ENCODE peak calls at places on chromosomes 13 and 19, in ten cellular contexts. W is HL-60; X is stomach; R is adrenal gland; H is CD4-positive, alpha-beta memory T cell; D is heart right ventricle; G is fibroblast of lung; I is RWPE1; Q is SJCRH30; P is thoracic aorta. Z is an unnamed sample.

GRCh38 chr19:14105680-14106079 is 11.9 kb downstream of the PRKACA start:
- DNase-seq in W (no peak), X (no peak), R (no peak), H (no peak), D (no peak), G (no peak), I (no peak), Q (no peak), P (no peak), Z (no peak)

GRCh38 chr13:110346661-110347067 is 39.6 kb downstream of the COL4A2 start:
- DNase-seq in W (no peak), X (no peak), R (no peak), H (no peak), D (no peak), G (no peak), I (peak), Q (no peak), P (no peak), Z (no peak)

GRCh38 chr19:46731584-46731983 is 14.3 kb upstream of the FKRP start:
- DNase-seq in W (no peak), X (no peak), R (no peak), H (no peak), D (no peak), G (no peak), I (no peak), Q (no peak), P (no peak), Z (no peak)

GRCh38 chr13:74128171-74128767 is 5.9 kb downstream of the KLF12 start:
- DNase-seq in W (no peak), X (no peak), R (no peak), H (no peak), D (no peak), G (no peak), I (no peak), Q (no peak), P (no peak), Z (no peak)

GRCh38 chr19:38917921-38918491 is 6.0 kb upstream of the CCER2 start:
- DNase-seq in W (no peak), X (no peak), R (peak), H (no peak), D (no peak), G (no peak), I (peak), Q (peak), P (no peak), Z (no peak)

GRCh38 chr19:49683814-49684250 is 5.6 kb upstream of the ADM5 start:
- DNase-seq in W (no peak), X (no peak), R (no peak), H (peak), D (no peak), G (no peak), I (no peak), Q (no peak), P (no peak), Z (no peak)

GRCh38 chr19:50155520-50156109 is 7.5 kb downstream of the IZUMO2 start:
- DNase-seq in W (no peak), X (no peak), R (no peak), H (no peak), D (no peak), G (no peak), I (no peak), Q (no peak), P (no peak), Z (no peak)

GRCh38 chr19:19937403-19937802 is 36.7 kb downstream of the ZNF93 start:
- DNase-seq in W (no peak), X (no peak), R (no peak), H (no peak), D (no peak), G (no peak), I (no peak), Q (no peak), P (no peak), Z (no peak)

GRCh38 chr19:40284501-40285352 is at the start of gene AKT2:
- DNase-seq in W (no peak), X (no peak), R (no peak), H (peak), D (peak), G (peak), I (no peak), Q (peak), P (no peak), Z (peak)

GRCh38 chr19:11652492-11652891 is 55.2 kb downstream of the ZNF627 start:
- DNase-seq in W (no peak), X (no peak), R (no peak), H (no peak), D (no peak), G (no peak), I (no peak), Q (no peak), P (no peak), Z (no peak)

GRCh38 chr19:12611361-12611699 is 610 bp downstream of the ZNF791 start:
- DNase-seq in W (no peak), X (peak), R (peak), H (no peak), D (peak), G (peak), I (peak), Q (peak), P (peak), Z (peak)

GRCh38 chr13:99071211-99071610 is 93.3 kb upstream of the DOCK9 start:
- DNase-seq in W (no peak), X (no peak), R (peak), H (no peak), D (no peak), G (no peak), I (no peak), Q (no peak), P (no peak), Z (no peak)

DNA sequence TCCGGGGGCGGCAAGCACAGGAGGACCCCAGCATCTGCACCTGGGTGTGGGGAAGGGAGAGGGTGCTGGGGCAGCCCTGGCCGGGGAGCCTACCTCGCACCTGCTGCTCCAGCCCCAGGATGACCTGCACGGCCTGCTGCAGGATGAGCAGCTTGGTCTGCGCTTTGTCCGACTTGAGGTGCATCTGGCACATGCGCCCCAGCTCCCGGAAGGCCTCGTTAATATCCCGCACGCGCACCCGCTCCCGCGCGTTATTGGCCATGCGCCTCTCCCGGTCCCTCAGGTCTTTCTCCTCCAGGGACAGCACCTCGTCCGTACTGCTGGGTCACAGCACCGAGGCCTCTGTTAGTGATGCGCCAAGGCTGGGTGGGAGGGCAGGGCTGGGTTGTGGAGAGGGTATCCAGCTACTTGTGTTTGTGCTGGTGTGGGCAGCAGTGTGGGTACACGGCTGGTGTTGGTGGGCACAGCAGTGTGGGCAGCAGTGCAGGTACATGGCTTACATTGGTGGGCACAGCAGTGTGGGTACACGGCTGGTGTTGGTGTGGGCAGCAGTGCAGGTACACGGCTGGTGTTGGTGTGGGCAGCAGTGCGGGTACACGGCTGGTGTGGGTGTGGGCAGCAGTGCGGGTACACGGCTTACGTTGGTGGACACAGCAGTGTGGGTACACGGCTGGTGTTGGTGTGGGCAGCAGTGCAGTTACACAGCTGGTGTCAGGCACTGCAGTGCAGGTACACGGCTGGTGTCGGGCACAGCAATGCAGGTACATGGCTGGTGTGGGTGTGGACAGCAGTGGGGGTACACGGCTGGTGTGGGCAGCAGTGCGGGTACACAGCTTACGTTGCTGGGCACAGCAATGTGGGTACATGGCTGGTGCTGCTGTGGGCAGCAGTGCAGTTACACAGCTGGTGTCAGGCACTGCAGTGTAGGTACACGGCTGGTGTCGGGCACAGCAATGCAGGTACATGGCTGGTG is 7.1 kb upstream of the UQCR11 start:
- DNase-seq in W (no peak), X (no peak), R (no peak), H (peak), D (no peak), G (no peak), I (no peak), Q (no peak), P (no peak), Z (no peak)
- H3K27ac ChIP-seq in W (peak), X (no peak), R (no peak), H (no peak), D (no peak), G (no peak), I (peak), Q (no peak), P (no peak), Z (no peak)

DNA sequence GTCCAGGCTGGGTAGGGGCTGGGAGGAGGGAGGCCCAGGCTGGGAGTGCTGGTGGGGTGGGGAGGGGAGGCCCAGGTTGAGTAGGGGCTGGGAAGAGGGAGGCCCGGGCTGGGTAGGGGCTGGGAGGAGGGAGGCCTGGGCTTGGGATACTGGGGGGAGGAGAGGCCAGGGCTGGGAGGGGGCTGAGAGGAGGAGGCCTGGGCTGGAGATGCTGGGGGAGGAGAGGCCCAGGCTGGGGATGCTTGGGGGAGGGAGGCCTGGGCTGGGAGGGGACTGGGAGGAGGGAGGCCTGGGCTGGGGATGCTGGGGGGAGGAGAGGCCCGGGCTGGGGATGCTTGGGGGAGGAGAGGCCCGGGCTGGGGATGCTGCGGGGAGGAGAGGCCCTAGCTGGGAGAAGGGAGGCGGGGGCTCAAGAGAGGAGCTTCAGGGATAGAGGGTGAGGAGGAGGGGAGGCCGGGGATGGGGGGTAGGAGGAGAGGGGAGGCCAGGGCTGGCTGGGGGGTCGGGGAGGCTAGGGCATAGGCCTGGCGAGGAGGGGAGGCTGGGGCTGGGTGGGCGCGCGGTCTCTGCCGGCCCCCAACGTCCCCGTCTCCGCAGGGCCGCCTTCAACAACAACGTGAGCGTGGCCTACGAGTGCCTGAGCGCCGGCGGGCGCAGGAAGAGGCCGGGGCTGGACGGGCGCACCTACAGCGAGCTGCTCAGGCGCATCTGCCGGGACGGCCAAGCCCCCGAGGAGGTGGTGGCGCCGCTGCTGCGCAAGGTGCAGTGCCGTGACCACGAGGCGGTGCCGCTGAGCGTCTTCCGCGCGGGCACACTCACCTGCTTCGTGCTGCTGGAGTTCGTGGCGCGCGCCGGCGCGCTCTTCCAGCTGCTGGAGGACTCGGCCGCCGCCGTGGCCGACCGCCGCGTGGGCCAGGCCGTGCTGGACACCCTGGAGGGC is 11.3 kb downstream of the TPGS1 start:
- DNase-seq in W (no peak), X (no peak), R (no peak), H (no peak), D (no peak), G (peak), I (no peak), Q (no peak), P (no peak), Z (no peak)
- H3K27ac ChIP-seq in W (no peak), X (no peak), R (no peak), H (no peak), D (no peak), G (no peak), I (no peak), Q (no peak), P (no peak), Z (no peak)

GRCh38 chr13:45953082-45953481 is 99.5 kb downstream of the ZC3H13 start:
- DNase-seq in W (no peak), X (no peak), R (no peak), H (no peak), D (no peak), G (no peak), I (no peak), Q (no peak), P (no peak), Z (no peak)
- H3K27ac ChIP-seq in W (no peak), X (no peak), R (no peak), H (no peak), D (no peak), G (no peak), I (no peak), Q (no peak), P (no peak), Z (no peak)

DNA sequence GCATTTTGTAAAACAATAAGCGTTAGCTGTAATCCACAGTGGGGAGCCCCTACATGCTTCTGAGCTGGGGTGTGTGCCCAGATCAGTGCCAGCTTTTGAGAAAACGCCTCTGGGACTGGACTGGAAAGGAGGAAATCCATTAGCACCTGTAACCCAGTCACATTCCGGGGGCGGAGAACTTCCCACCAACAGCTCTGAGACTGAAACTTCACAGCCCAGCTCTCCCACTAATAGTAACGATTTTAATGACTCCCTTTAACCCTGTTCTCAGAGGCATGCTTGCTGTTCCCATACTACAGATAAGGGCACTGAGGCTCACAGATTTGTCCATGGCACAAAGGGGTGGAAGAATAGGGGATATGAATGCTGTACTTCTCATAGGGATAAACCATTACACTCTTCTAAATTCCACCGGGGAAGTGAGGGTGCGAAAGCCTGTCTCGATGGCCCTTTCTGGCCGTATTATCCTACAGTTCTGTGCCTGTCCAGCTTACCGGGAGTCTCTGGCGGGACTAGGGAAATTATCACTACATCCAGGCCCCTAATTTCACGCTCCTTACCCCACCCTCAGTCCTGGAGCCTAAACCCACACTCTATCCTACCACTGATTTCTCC is 815 bp downstream of the FBXO46 start:
- DNase-seq in W (no peak), X (no peak), R (no peak), H (no peak), D (no peak), G (no peak), I (peak), Q (no peak), P (no peak), Z (no peak)
- H3K27ac ChIP-seq in W (peak), X (peak), R (no peak), H (peak), D (peak), G (peak), I (peak), Q (peak), P (no peak), Z (peak)

DNA sequence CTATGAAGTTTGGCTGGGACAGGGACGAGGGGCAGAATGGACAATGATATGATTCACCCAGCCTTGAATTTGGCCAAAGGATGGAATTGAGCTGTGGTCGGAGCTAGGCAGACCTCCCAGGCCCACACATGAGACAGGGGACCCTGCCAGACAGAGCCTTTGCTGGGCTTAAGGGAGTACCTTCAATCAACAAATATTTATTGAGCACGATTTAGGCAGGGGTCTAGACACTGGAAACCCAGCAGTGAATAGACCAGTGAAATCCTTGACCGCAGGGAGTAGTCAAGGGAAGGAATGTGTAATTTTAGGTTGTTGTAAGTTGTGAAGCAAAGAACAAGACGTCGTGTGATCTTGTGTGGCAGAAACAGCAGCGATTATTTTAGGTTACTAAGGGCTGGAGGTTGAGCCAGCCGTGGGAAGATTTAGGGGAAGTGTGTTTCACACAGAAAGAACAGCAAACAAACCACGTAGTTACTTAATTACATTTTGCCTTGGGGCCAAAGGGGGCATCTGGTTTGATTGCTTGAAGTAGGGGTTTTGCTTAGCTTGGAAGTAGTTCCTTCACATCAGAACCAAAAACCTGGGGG is 16.9 kb upstream of the AP1M2 start:
- DNase-seq in W (no peak), X (peak), R (no peak), H (peak), D (no peak), G (no peak), I (no peak), Q (no peak), P (no peak), Z (no peak)
- H3K27ac ChIP-seq in W (peak), X (peak), R (peak), H (peak), D (peak), G (peak), I (peak), Q (no peak), P (peak), Z (peak)